ENCODE peak calls at places on chromosomes 3 and 15, in five cellular contexts. O is lung, M is K562, R is PC-9, L is cardiac fibroblast. Z is an unnamed sample.

GRCh38 chr3:139640456-139640855 is 37.3 kb downstream of the NMNAT3 start:
- DNase-seq in O (no peak), M (no peak), L (no peak), R (no peak), Z (no peak)

GRCh38 chr15:66685638-66686150 is 16.3 kb upstream of the SMAD6 start:
- DNase-seq in M (no peak), L (peak), O (no peak), R (no peak), Z (no peak)

GRCh38 chr3:175009294-175009693 is 150.2 kb downstream of the NAALADL2 start:
- DNase-seq in L (no peak), O (no peak), M (no peak), R (no peak), Z (no peak)

GRCh38 chr3:125684199-125684598 is 88.9 kb upstream of the OSBPL11 start:
- DNase-seq in L (peak), M (no peak), O (peak), R (no peak), Z (no peak)

GRCh38 chr15:98289747-98290146 is 329.2 kb downstream of the ARRDC4 start:
- DNase-seq in M (no peak), O (no peak), R (no peak), L (no peak), Z (no peak)

GRCh38 chr3:10599444-10599843 is 94.1 kb upstream of the ATP2B2 start:
- DNase-seq in O (no peak), R (no peak), L (no peak), M (no peak), Z (no peak)

GRCh38 chr3:161854232-161854771 is 357.7 kb downstream of the OTOL1 start:
- DNase-seq in M (peak), L (peak), O (no peak), R (peak), Z (no peak)

GRCh38 chr3:45100998-45101407 is 45.2 kb downstream of the CDCP1 start:
- DNase-seq in M (no peak), L (peak), O (no peak), R (no peak), Z (no peak)

GRCh38 chr3:171429635-171430034 is 30.6 kb downstream of the TNIK start:
- DNase-seq in L (no peak), R (no peak), O (no peak), M (no peak), Z (no peak)

GRCh38 chr3:40930131-40930538 is 269.2 kb upstream of the CTNNB1 start:
- DNase-seq in R (no peak), O (peak), M (no peak), L (peak), Z (no peak)

GRCh38 chr3:55818485-55818884 is 331.4 kb upstream of the WNT5A start:
- DNase-seq in O (no peak), L (no peak), M (no peak), R (no peak), Z (no peak)

GRCh38 chr15:47746516-47746915 is 29.2 kb downstream of the SEMA6D start:
- DNase-seq in L (no peak), R (no peak), O (no peak), M (no peak), Z (no peak)

GRCh38 chr3:127158614-127159221 is 34.2 kb upstream of the PRR23E start:
- DNase-seq in L (peak), M (no peak), O (no peak), R (no peak), Z (no peak)

GRCh38 chr15:31200735-31201151 is 99.2 kb upstream of the TRPM1 start:
- DNase-seq in M (peak), R (no peak), O (peak), L (peak), Z (peak)

GRCh38 chr15:57235865-57236264 is 140.4 kb upstream of the CGNL1 start:
- DNase-seq in L (peak), M (peak), R (no peak), O (no peak), Z (no peak)

GRCh38 chr3:161171113-161171512 is 50.0 kb upstream of the NMD3 start:
- DNase-seq in R (no peak), O (no peak), L (peak), M (no peak), Z (no peak)

GRCh38 chr3:122661633-122662032 is 19.0 kb upstream of the PARP14 start:
- DNase-seq in R (no peak), L (no peak), M (no peak), O (no peak), Z (no peak)

GRCh38 chr3:190281308-190282051 is 40.8 kb downstream of the CLDN1 start:
- DNase-seq in O (no peak), R (no peak), L (peak), M (no peak), Z (no peak)

GRCh38 chr3:95810468-95810867 is 1003.9 kb upstream of the EPHA6 start:
- DNase-seq in R (no peak), L (no peak), M (no peak), O (no peak), Z (no peak)

GRCh38 chr3:144816366-144816765 is 844.7 kb downstream of the DIPK2A start:
- DNase-seq in M (no peak), R (no peak), O (no peak), L (no peak), Z (no peak)

GRCh38 chr3:4978966-4979400 is 254 bp upstream of the BHLHE40 start:
- DNase-seq in L (peak), R (peak), O (peak), M (peak), Z (no peak)

GRCh38 chr3:97793415-97794019 is 28.3 kb upstream of the CRYBG3 start:
- DNase-seq in R (peak), L (peak), O (no peak), M (peak), Z (no peak)

GRCh38 chr15:29568840-29569532 is 253.3 kb downstream of the TJP1 start:
- DNase-seq in L (peak), R (no peak), O (no peak), M (no peak), Z (no peak)

GRCh38 chr3:158488670-158489069 is 82.3 kb upstream of the MLF1 start:
- DNase-seq in R (no peak), M (no peak), L (no peak), O (no peak), Z (no peak)

GRCh38 chr3:188687389-188687788 is 484.4 kb upstream of the TPRG1 start:
- DNase-seq in L (peak), M (no peak), O (no peak), R (peak), Z (no peak)

GRCh38 chr3:193897288-193897687 is 238.7 kb upstream of the HES1 start:
- DNase-seq in M (peak), O (no peak), L (peak), R (no peak), Z (no peak)

GRCh38 chr15:100781961-100782525 is 97.6 kb upstream of the ALDH1A3 start:
- DNase-seq in M (no peak), R (no peak), O (peak), L (no peak), Z (no peak)

GRCh38 chr15:95495033-95495541 is 835.4 kb upstream of the NR2F2 start:
- DNase-seq in L (no peak), R (no peak), O (no peak), M (no peak), Z (no peak)

GRCh38 chr3:177519588-177519987 is 322.3 kb upstream of the TBL1XR1 start:
- DNase-seq in O (no peak), L (no peak), M (no peak), R (no peak), Z (no peak)

GRCh38 chr3:8488877-8489865 is 12.5 kb upstream of the LMCD1 start:
- DNase-seq in M (no peak), L (peak), O (no peak), R (no peak), Z (no peak)

GRCh38 chr3:32453346-32453745 is 49.3 kb downstream of the CMTM6 start:
- DNase-seq in R (no peak), M (no peak), L (peak), O (no peak), Z (no peak)

GRCh38 chr3:31423522-31423921 is 109.2 kb upstream of the STT3B start:
- DNase-seq in O (no peak), M (no peak), R (no peak), L (peak), Z (no peak)

GRCh38 chr3:66133050-66133757 is 87.6 kb upstream of the SLC25A26 start:
- DNase-seq in R (peak), M (no peak), L (peak), O (no peak), Z (no peak)

GRCh38 chr3:156180077-156180476 is 59.7 kb downstream of the KCNAB1 start:
- DNase-seq in O (no peak), R (no peak), M (no peak), L (peak), Z (no peak)

GRCh38 chr3:106332884-106333283 is 464.1 kb upstream of the CBLB start:
- DNase-seq in L (peak), O (no peak), R (no peak), M (no peak), Z (no peak)

GRCh38 chr3:195881276-195881988 is 26.9 kb downstream of the TNK2 start:
- DNase-seq in L (no peak), O (no peak), R (no peak), M (no peak), Z (no peak)

GRCh38 chr15:48868018-48868417 is 9.9 kb upstream of the EID1 start:
- DNase-seq in R (no peak), M (no peak), O (no peak), L (no peak), Z (no peak)

GRCh38 chr3:8239718-8240698 is 261.6 kb upstream of the LMCD1 start:
- DNase-seq in O (no peak), L (peak), R (no peak), M (peak), Z (no peak)

GRCh38 chr15:52120488-52120887 is 7.9 kb upstream of the BCL2L10 start:
- DNase-seq in L (no peak), R (no peak), O (no peak), M (no peak), Z (no peak)
- TF ChIP-seq CTCF in L (no peak), R (no peak), O (no peak), M (no peak), Z (no peak)

DNA sequence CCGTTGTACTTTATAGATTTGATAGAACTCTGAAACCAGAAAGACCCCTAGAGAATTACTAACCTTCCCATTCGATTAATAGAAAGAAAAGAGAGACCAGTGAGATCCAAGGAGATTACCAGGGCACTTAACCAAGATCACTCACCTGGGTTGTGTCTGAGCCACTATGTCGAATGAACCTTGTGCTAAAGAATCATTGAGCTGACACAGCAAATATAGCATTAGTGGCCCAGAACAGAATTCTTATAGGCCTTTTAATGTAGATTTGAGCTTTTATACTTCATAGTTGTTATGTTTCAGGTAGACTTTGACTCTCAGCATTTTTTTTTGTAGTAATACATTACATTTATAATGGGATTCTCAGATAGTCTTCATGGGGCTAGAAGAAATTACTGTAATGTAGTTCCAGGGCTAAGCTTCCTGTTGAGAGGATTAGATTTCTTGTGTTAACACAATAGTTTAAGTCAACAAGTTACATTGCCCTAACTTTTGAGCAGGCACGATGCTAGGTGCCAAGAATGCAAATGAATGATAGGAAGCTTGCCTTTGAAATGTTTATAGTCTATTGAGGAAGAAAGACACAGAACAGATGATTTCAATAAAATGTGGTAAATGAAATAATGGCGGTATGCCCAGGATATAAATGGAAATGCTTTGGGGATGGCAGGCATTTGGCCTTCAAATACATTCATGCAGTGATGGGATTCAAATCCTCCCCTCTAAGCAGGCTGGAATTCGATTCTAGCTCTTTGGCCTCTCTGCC is 24.4 kb upstream of the ABHD10 start:
- DNase-seq in M (no peak), L (no peak), R (no peak), O (no peak), Z (no peak)
- TF ChIP-seq CTCF in M (no peak), L (no peak), R (no peak), O (no peak), Z (no peak)

GRCh38 chr3:86149054-86149453 is 841.9 kb downstream of the VGLL3 start:
- DNase-seq in L (no peak), M (no peak), R (no peak), O (no peak), Z (no peak)

GRCh38 chr3:86152620-86153019 is 838.3 kb downstream of the VGLL3 start:
- DNase-seq in O (no peak), R (no peak), L (no peak), M (no peak), Z (no peak)

GRCh38 chr3:86147119-86147518 is 843.8 kb downstream of the VGLL3 start:
- DNase-seq in M (no peak), L (no peak), O (no peak), R (no peak), Z (no peak)
- TF ChIP-seq CTCF in M (no peak), L (no peak), O (no peak), R (no peak), Z (no peak)

DNA sequence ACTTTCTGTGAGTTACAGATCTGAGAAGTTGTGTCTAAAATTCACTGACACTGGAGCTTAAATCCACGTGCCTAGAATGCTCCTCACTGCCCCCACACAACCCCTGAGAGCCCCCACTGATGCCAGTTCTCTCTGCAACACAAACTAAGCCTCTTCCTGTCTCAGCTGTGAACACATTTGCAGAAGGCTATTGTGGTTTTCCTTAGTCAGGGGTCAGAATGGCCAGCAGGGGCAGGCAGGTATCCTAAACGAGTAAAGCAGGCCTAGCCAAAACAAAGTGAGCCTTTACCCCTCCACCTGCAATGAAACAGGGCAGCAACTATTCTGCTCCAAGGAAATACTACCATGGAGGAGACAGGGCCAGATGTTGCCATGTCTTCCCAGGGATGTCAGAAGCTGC is 78.6 kb downstream of the FHIT start:
- DNase-seq in R (no peak), L (no peak), O (no peak), M (no peak), Z (no peak)
- TF ChIP-seq CTCF in R (peak), L (no peak), O (no peak), M (no peak), Z (no peak)

DNA sequence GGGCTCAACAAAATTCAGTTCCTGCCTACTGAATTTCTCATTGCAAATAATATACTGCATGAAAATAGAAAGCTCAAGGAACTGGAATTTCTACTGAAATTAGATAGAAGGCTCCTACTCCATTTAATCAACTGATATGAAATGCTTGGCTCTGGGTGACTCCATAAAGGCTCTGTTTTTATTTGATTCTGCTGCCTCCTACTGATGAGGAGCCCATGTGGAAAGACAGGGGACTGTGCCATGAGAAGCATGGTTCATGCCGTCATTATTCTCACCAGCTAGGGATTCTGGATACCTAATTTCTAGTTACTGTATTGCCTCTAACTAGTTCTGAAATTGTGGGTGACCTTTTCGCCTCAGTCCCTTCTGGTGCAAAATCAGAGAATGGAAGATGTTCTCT is 366.2 kb upstream of the DPH6 start:
- DNase-seq in L (peak), R (no peak), M (no peak), O (no peak), Z (no peak)
- TF ChIP-seq CTCF in L (peak), R (no peak), M (no peak), O (no peak), Z (no peak)

DNA sequence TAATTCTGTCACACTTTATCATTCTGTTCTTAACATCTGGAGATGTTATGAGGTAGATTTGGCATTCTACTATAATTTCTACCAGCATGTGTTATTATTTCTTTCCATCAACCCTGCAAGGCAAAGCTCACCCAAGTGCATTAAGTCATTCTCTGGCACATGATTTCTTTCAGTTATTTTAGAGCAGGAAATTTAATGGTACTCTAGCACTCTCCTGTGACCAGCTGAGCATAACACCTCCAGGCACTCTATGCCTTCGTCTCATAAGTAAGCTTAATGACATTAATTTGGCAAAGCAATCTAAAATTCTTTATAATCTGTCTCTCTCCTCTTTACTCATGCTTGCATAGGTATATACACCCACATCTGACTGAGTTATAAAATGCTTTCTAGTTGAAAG is 300.2 kb upstream of the GPR149 start:
- DNase-seq in O (no peak), M (no peak), R (no peak), L (peak), Z (no peak)
- TF ChIP-seq CTCF in O (no peak), M (no peak), R (peak), L (no peak), Z (no peak)

DNA sequence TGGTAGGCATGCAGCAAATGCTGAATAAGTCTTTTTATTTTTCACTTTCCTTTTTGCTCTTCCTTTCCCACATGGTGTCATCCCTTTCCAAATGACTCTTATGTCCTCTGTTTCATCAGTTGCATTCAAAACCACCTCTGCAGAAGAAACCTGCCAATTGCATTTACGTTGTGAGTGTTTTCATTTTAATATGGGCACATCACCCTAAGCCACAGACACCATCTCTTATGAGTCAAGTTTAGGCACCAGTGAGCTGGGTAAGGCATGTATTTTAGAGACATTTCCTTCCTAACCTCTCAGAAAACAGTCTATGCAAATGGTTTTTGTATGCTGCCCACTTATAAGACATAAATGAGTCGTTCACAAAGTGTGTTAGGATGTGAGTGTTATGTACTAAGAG is 223.3 kb upstream of the ADAMTS9 start:
- DNase-seq in M (no peak), L (no peak), R (no peak), O (no peak), Z (no peak)
- TF ChIP-seq CTCF in M (no peak), L (no peak), R (no peak), O (no peak), Z (no peak)

GRCh38 chr3:87145553-87145952 is 81.6 kb upstream of the CHMP2B start:
- DNase-seq in M (peak), R (no peak), L (peak), O (no peak), Z (no peak)
- TF ChIP-seq CTCF in M (peak), R (peak), L (peak), O (no peak), Z (no peak)

GRCh38 chr3:104458657-104459056 is 908.1 kb upstream of the ALCAM start:
- DNase-seq in O (no peak), M (no peak), L (no peak), R (no peak), Z (no peak)

GRCh38 chr3:104461431-104461830 is 905.3 kb upstream of the ALCAM start:
- DNase-seq in M (no peak), L (no peak), O (no peak), R (no peak), Z (no peak)

GRCh38 chr3:104460477-104461406 is 906.0 kb upstream of the ALCAM start:
- DNase-seq in R (no peak), L (peak), O (no peak), M (no peak), Z (no peak)
- TF ChIP-seq CTCF in R (peak), L (peak), O (no peak), M (no peak), Z (no peak)

Z was measured in activated B cell treated with CpG ODN at 0.5 μM for 24 hours.